ENCODE peak calls at places on chromosomes 2 and 18, in eight cellular contexts. One of them, this sample, is unnamed.

GRCh38 chr2:69366-70344 is 23.4 kb upstream of the FAM110C start:
- DNase-seq in psoas muscle: no peak
- DNase-seq in heart left ventricle: no peak
- DNase-seq in T follicular helper cell: no peak
- DNase-seq in cardiac fibroblast: no peak
- DNase-seq in globus pallidus: no peak
- DNase-seq in nucleus accumbens: no peak
- DNase-seq in aorta: no peak
- DNase-seq in this sample: no peak

GRCh38 chr2:4354678-4355077 is 651.3 kb downstream of the DCDC2C start:
- DNase-seq in psoas muscle: no peak
- DNase-seq in heart left ventricle: no peak
- DNase-seq in T follicular helper cell: no peak
- DNase-seq in cardiac fibroblast: no peak
- DNase-seq in globus pallidus: no peak
- DNase-seq in nucleus accumbens: no peak
- DNase-seq in aorta: no peak
- DNase-seq in this sample: no peak

GRCh38 chr2:190722061-190722759 is 73.3 kb downstream of the NAB1 start:
- DNase-seq in psoas muscle: no peak
- DNase-seq in heart left ventricle: no peak
- DNase-seq in T follicular helper cell: no peak
- DNase-seq in cardiac fibroblast: no peak
- DNase-seq in globus pallidus: no peak
- DNase-seq in nucleus accumbens: no peak
- DNase-seq in aorta: no peak
- DNase-seq in this sample: no peak

GRCh38 chr2:17719562-17720371 is 33.8 kb downstream of the SMC6 start:
- DNase-seq in psoas muscle: no peak
- DNase-seq in heart left ventricle: no peak
- DNase-seq in T follicular helper cell: no peak
- DNase-seq in cardiac fibroblast: peak
- DNase-seq in globus pallidus: no peak
- DNase-seq in nucleus accumbens: no peak
- DNase-seq in aorta: no peak
- DNase-seq in this sample: peak

GRCh38 chr2:121017411-121017810 is 267.6 kb downstream of the TFCP2L1 start:
- DNase-seq in psoas muscle: no peak
- DNase-seq in heart left ventricle: no peak
- DNase-seq in T follicular helper cell: no peak
- DNase-seq in cardiac fibroblast: no peak
- DNase-seq in globus pallidus: no peak
- DNase-seq in nucleus accumbens: no peak
- DNase-seq in aorta: no peak
- DNase-seq in this sample: no peak

GRCh38 chr2:100072503-100072902 is 69.9 kb downstream of the AFF3 start:
- DNase-seq in psoas muscle: no peak
- DNase-seq in heart left ventricle: no peak
- DNase-seq in T follicular helper cell: no peak
- DNase-seq in cardiac fibroblast: no peak
- DNase-seq in globus pallidus: no peak
- DNase-seq in nucleus accumbens: no peak
- DNase-seq in aorta: no peak
- DNase-seq in this sample: no peak

GRCh38 chr18:63322908-63323634 is 3.5 kb upstream of the BCL2 start:
- DNase-seq in psoas muscle: no peak
- DNase-seq in heart left ventricle: peak
- DNase-seq in T follicular helper cell: peak
- DNase-seq in cardiac fibroblast: peak
- DNase-seq in globus pallidus: peak
- DNase-seq in nucleus accumbens: peak
- DNase-seq in aorta: no peak
- DNase-seq in this sample: peak

GRCh38 chr2:52879561-52879960 is 888.0 kb upstream of the CHAC2 start:
- DNase-seq in psoas muscle: no peak
- DNase-seq in heart left ventricle: no peak
- DNase-seq in T follicular helper cell: no peak
- DNase-seq in cardiac fibroblast: no peak
- DNase-seq in globus pallidus: no peak
- DNase-seq in nucleus accumbens: no peak
- DNase-seq in aorta: no peak
- DNase-seq in this sample: no peak

GRCh38 chr2:30252723-30253688 is 21.7 kb downstream of the LBH start:
- DNase-seq in psoas muscle: peak
- DNase-seq in heart left ventricle: peak
- DNase-seq in T follicular helper cell: peak
- DNase-seq in cardiac fibroblast: peak
- DNase-seq in globus pallidus: no peak
- DNase-seq in nucleus accumbens: no peak
- DNase-seq in aorta: peak
- DNase-seq in this sample: no peak

GRCh38 chr2:39620067-39620466 is 45.6 kb upstream of the TMEM178A start:
- DNase-seq in psoas muscle: no peak
- DNase-seq in heart left ventricle: peak
- DNase-seq in T follicular helper cell: no peak
- DNase-seq in cardiac fibroblast: peak
- DNase-seq in globus pallidus: no peak
- DNase-seq in nucleus accumbens: no peak
- DNase-seq in aorta: peak
- DNase-seq in this sample: no peak

GRCh38 chr2:147649288-147649687 is 195.5 kb upstream of the ACVR2A start:
- DNase-seq in psoas muscle: no peak
- DNase-seq in heart left ventricle: no peak
- DNase-seq in T follicular helper cell: no peak
- DNase-seq in cardiac fibroblast: no peak
- DNase-seq in globus pallidus: no peak
- DNase-seq in nucleus accumbens: no peak
- DNase-seq in aorta: no peak
- DNase-seq in this sample: no peak

GRCh38 chr18:7366597-7366996 is 135.7 kb downstream of the LRRC30 start:
- DNase-seq in psoas muscle: no peak
- DNase-seq in heart left ventricle: no peak
- DNase-seq in T follicular helper cell: no peak
- DNase-seq in cardiac fibroblast: no peak
- DNase-seq in globus pallidus: no peak
- DNase-seq in nucleus accumbens: no peak
- DNase-seq in aorta: no peak
- DNase-seq in this sample: no peak

GRCh38 chr2:66929632-66930385 is 467.3 kb upstream of the ETAA1 start:
- DNase-seq in psoas muscle: peak
- DNase-seq in heart left ventricle: peak
- DNase-seq in T follicular helper cell: no peak
- DNase-seq in cardiac fibroblast: peak
- DNase-seq in globus pallidus: no peak
- DNase-seq in nucleus accumbens: no peak
- DNase-seq in aorta: peak
- DNase-seq in this sample: no peak

GRCh38 chr2:221705478-221705877 is 133.4 kb upstream of the EPHA4 start:
- DNase-seq in psoas muscle: no peak
- DNase-seq in heart left ventricle: no peak
- DNase-seq in T follicular helper cell: no peak
- DNase-seq in cardiac fibroblast: no peak
- DNase-seq in globus pallidus: no peak
- DNase-seq in nucleus accumbens: no peak
- DNase-seq in aorta: peak
- DNase-seq in this sample: no peak

GRCh38 chr2:201362396-201362795 is 5.3 kb upstream of the FLACC1 start:
- DNase-seq in psoas muscle: no peak
- DNase-seq in heart left ventricle: no peak
- DNase-seq in T follicular helper cell: no peak
- DNase-seq in cardiac fibroblast: no peak
- DNase-seq in globus pallidus: no peak
- DNase-seq in nucleus accumbens: no peak
- DNase-seq in aorta: no peak
- DNase-seq in this sample: no peak

GRCh38 chr2:23215016-23215415 is 170.0 kb upstream of the KLHL29 start:
- DNase-seq in psoas muscle: no peak
- DNase-seq in heart left ventricle: no peak
- DNase-seq in T follicular helper cell: no peak
- DNase-seq in cardiac fibroblast: no peak
- DNase-seq in globus pallidus: no peak
- DNase-seq in nucleus accumbens: no peak
- DNase-seq in aorta: no peak
- DNase-seq in this sample: no peak

GRCh38 chr2:208782097-208782496 is 375.5 kb downstream of the PTH2R start:
- DNase-seq in psoas muscle: no peak
- DNase-seq in heart left ventricle: no peak
- DNase-seq in T follicular helper cell: no peak
- DNase-seq in cardiac fibroblast: no peak
- DNase-seq in globus pallidus: no peak
- DNase-seq in nucleus accumbens: no peak
- DNase-seq in aorta: no peak
- DNase-seq in this sample: no peak

GRCh38 chr2:65374555-65374954 is 57.8 kb downstream of the SPRED2 start:
- DNase-seq in psoas muscle: no peak
- DNase-seq in heart left ventricle: no peak
- DNase-seq in T follicular helper cell: no peak
- DNase-seq in cardiac fibroblast: no peak
- DNase-seq in globus pallidus: no peak
- DNase-seq in nucleus accumbens: no peak
- DNase-seq in aorta: no peak
- DNase-seq in this sample: no peak

GRCh38 chr2:45280801-45281200 is 271.5 kb upstream of the SIX2 start:
- DNase-seq in psoas muscle: no peak
- DNase-seq in heart left ventricle: no peak
- DNase-seq in T follicular helper cell: no peak
- DNase-seq in cardiac fibroblast: no peak
- DNase-seq in globus pallidus: no peak
- DNase-seq in nucleus accumbens: no peak
- DNase-seq in aorta: no peak
- DNase-seq in this sample: no peak